ENCODE peak calls at places on chromosomes 2 and 18, in six cellular contexts. T, Z, W, O, B and E are unnamed samples.

GRCh38 chr2:238143239-238143951 is 4.9 kb downstream of the KLHL30 start:
- DNase-seq in T (peak; percentile 47), Z (no peak), W (no peak), O (no peak), B (peak; percentile 35), E (peak; percentile 46)

GRCh38 chr18:2994603-2995432 is 18.1 kb downstream of the LPIN2 start:
- DNase-seq in T (no peak), Z (peak; percentile 39), W (no peak), O (no peak), B (no peak), E (no peak)

GRCh38 chr2:56179931-56180330 is 3.9 kb upstream of the CCDC85A start:
- DNase-seq in T (no peak), Z (no peak), W (no peak), O (no peak), B (no peak), E (no peak)

GRCh38 chr18:68387246-68387645 is 327.7 kb downstream of the TMX3 start:
- DNase-seq in T (peak; percentile 50), Z (no peak), W (no peak), O (no peak), B (no peak), E (no peak)

GRCh38 chr2:160652236-160652635 is 158.6 kb upstream of the RBMS1 start:
- DNase-seq in T (no peak), Z (no peak), W (no peak), O (no peak), B (peak; percentile 68), E (peak; percentile 19)

GRCh38 chr2:235270951-235271350 is 222.9 kb upstream of the AGAP1 start:
- DNase-seq in T (peak; percentile 70), Z (no peak), W (no peak), O (no peak), B (peak; percentile 90), E (no peak)

GRCh38 chr2:128637481-128638155 is 318.9 kb upstream of the HS6ST1 start:
- DNase-seq in T (no peak), Z (no peak), W (peak; percentile 6), O (no peak), B (no peak), E (no peak)

GRCh38 chr2:112184121-112184520 is 45.9 kb downstream of the FBLN7 start:
- DNase-seq in T (no peak), Z (no peak), W (no peak), O (no peak), B (no peak), E (no peak)

GRCh38 chr2:49000692-49001091 is 153.6 kb downstream of the FSHR start:
- DNase-seq in T (no peak), Z (no peak), W (no peak), O (no peak), B (no peak), E (no peak)

GRCh38 chr2:159613515-159614336 is 2.6 kb downstream of the BAZ2B start:
- DNase-seq in T (peak; percentile 53), Z (no peak), W (no peak), O (no peak), B (peak; percentile 44), E (no peak)
- H3K4me1 ChIP-seq in T (peaks cover 2% of the 10 kb centered on the region), Z (peaks cover 33% of the 10 kb centered on the region), W (peaks cover 10% of the 10 kb centered on the region), O (no peaks in the 10 kb centered on the region), B (peaks cover 44% of the 10 kb centered on the region), E (peaks cover 71% of the 10 kb centered on the region)

GRCh38 chr18:22165049-22165602 is 4.3 kb upstream of the GATA6 start:
- DNase-seq in T (no peak), Z (peak; percentile 34), W (no peak), O (no peak), B (peak; percentile 33), E (no peak)
- H3K4me3 ChIP-seq in T (no peak overlapping the region), Z (no peak overlapping the region), W (no peak overlapping the region), O (peak overlapping the region; percentile 96), B (peak overlapping the region; percentile 94), E (peak overlapping the region; percentile 99)

GRCh38 chr2:159179696-159180095 is 106.8 kb downstream of the WDSUB1 start:
- DNase-seq in T (no peak), Z (no peak), W (no peak), O (no peak), B (no peak), E (no peak)
- H3K27me3 ChIP-seq in T (no peaks in the 10 kb centered on the region), Z (no peaks in the 10 kb centered on the region), W (no peaks in the 10 kb centered on the region), O (no peaks in the 10 kb centered on the region), B (no peaks in the 10 kb centered on the region), E (no peaks in the 10 kb centered on the region)

GRCh38 chr2:28650261-28650584 is 101.4 kb upstream of the PPP1CB start:
- DNase-seq in T (no peak), Z (no peak), W (no peak), O (no peak), B (no peak), E (no peak)
- H3K4me1 ChIP-seq in T (peaks cover 12% of the 10 kb centered on the region), Z (no peaks in the 10 kb centered on the region), W (no peaks in the 10 kb centered on the region), O (no peaks in the 10 kb centered on the region), B (no peaks in the 10 kb centered on the region), E (peaks cover 10% of the 10 kb centered on the region)

GRCh38 chr2:218883491-218884490 is 3.1 kb downstream of the WNT10A start:
- DNase-seq in T (no peak), Z (no peak), W (no peak), O (no peak), B (no peak), E (no peak)

GRCh38 chr2:218882866-218883366 is 2.3 kb downstream of the WNT10A start:
- DNase-seq in T (no peak), Z (no peak), W (no peak), O (no peak), B (no peak), E (no peak)

GRCh38 chr2:218881744-218882462 is 1.3 kb downstream of the WNT10A start:
- DNase-seq in T (no peak), Z (no peak), W (no peak), O (no peak), B (no peak), E (no peak)

GRCh38 chr2:218880749-218881594 is at the start of gene WNT10A:
- DNase-seq in T (no peak), Z (no peak), W (no peak), O (no peak), B (no peak), E (no peak)

DNA sequence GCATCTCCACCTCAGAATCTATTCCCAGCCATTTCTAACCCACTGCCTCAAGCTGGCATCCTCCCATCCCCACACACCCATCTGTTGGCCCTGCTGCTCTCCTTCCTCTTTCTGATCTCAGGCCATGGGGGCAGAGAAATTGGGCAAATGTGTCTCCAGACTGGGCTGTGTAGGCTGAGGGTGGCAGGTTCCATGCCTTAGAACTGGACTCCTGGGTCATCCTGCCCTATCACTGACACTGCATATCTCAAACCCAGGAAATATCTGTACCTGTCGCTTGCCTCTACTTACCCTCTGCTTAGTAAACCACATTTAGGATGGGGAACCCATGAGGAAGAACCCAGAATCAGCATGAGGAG is 1.8 kb downstream of the WNT10A start:
- DNase-seq in T (no peak), Z (no peak), W (no peak), O (no peak), B (no peak), E (no peak)
- H3K4me3 ChIP-seq in T (no peak overlapping the region), Z (no peak overlapping the region), W (no peak overlapping the region), O (no peak overlapping the region), B (no peak overlapping the region), E (no peak overlapping the region)